ENCODE peak calls at places on chromosomes 4 and X, in nine cellular contexts. H, E, A, R, U, Y, V, G and O are unnamed samples.

GRCh38 chr4:142282870-142283431 is 563.1 kb downstream of the INPP4B start:
- DNase-seq in V (peak; percentile 53), Y (peak; percentile 71), U (peak; percentile 15), E (no peak), A (peak; percentile 4), G (no peak), H (peak; percentile 24), R (peak; percentile 16), O (no peak)

GRCh38 chr4:137226221-137226620 is 306.1 kb downstream of the PCDH18 start:
- DNase-seq in Y (no peak), H (no peak), V (no peak), E (no peak), U (peak; percentile 18), R (no peak), G (no peak), A (no peak), O (no peak)

GRCh38 chr4:143555676-143556075 is 42.2 kb downstream of the SMARCA5 start:
- DNase-seq in Y (no peak), H (no peak), G (no peak), A (no peak), R (peak; percentile 24), E (no peak), U (no peak), V (no peak), O (no peak)

GRCh38 chr4:152778656-152779512 is 646 bp downstream of the TIGD4 start:
- DNase-seq in E (no peak), A (peak; percentile 50), R (peak; percentile 28), V (peak; percentile 6), U (peak; percentile 55), Y (peak; percentile 65), H (peak; percentile 77), G (peak; percentile 43), O (peak; percentile 50)

GRCh38 chr4:61375316-61375715 is 175.2 kb downstream of the ADGRL3 start:
- DNase-seq in R (no peak), V (peak; percentile 58), H (no peak), U (no peak), A (no peak), Y (no peak), E (no peak), G (no peak), O (no peak)

GRCh38 chrX:49209434-49210251 is 9.7 kb upstream of the SYP start:
- DNase-seq in A (no peak), G (no peak), U (no peak), V (no peak), Y (peak; percentile 73), H (no peak), E (no peak), R (no peak), O (no peak)

GRCh38 chr4:168955674-168956073 is 54.4 kb downstream of the CBR4 start:
- DNase-seq in Y (no peak), H (no peak), V (peak; percentile 35), G (no peak), R (no peak), A (no peak), U (no peak), E (no peak), O (no peak)

GRCh38 chr4:78652282-78652876 is 100.8 kb downstream of the ANXA3 start:
- DNase-seq in U (peak; percentile 58), A (no peak), H (no peak), Y (no peak), E (no peak), G (no peak), R (no peak), V (no peak), O (no peak)

GRCh38 chrX:47523713-47524166 is 37.3 kb upstream of the ARAF start:
- DNase-seq in U (no peak), G (no peak), Y (no peak), R (no peak), E (no peak), V (no peak), A (no peak), H (no peak), O (no peak)

GRCh38 chrX:96843566-96843965 is 40.1 kb upstream of the RPA4 start:
- DNase-seq in G (no peak), U (no peak), H (peak; percentile 67), Y (peak; percentile 67), R (peak; percentile 28), E (no peak), A (no peak), V (no peak), O (no peak)

GRCh38 chr4:1008840-1009646 is 2.4 kb upstream of the FGFRL1 start:
- DNase-seq in A (peak; percentile 28), Y (peak; percentile 58), E (no peak), G (no peak), H (no peak), U (peak; percentile 39), V (no peak), R (no peak), O (no peak)

DNA sequence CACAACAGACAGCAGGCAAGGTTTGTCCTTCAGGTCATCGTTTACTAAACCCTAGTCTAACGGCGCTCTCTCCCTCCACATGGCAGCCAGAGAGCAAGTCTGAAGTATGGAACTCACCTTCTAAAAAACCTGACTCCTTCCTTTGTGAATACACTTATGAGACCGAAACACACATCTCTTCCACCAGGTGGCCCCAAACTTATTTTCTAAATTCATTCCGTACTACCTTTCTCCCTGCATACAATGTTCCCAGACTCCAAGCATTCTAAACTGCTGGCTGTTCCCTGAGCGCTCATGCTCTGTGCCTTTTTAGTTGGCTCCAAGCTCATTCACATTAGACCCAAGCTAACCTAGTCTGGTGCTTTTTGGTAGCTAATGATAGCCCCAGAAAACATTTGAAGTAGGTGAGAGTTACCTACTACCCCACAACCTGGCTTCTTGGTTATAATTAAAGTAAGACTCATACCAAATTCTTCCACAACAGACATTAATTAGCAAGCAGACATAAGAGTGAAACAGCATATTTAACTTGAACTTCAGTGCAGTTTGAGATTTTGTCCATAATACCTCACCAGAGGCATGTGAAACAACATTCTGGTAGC is 67.6 kb upstream of the DCLK2 start:
- DNase-seq in A (peak; percentile 27), R (peak; percentile 74), Y (peak; percentile 80), E (peak; percentile 63), V (peak; percentile 69), G (peak; percentile 23), U (peak; percentile 67), H (peak; percentile 60), O (peak; percentile 58)
- TF ChIP-seq EZH2phosphoT487 in A (no peak), R (no peak), Y (no peak), E (no peak), V (no peak), G (no peak), U (no peak), H (no peak), O (no peak)

GRCh38 chrX:66015906-66016689 is 23.8 kb downstream of the VSIG4 start:
- DNase-seq in E (no peak), Y (no peak), R (no peak), V (no peak), G (no peak), U (no peak), H (no peak), A (no peak), O (no peak)
- H3K4me3 ChIP-seq in E (no peak overlapping the region), Y (no peak overlapping the region), R (no peak overlapping the region), V (no peak overlapping the region), G (no peak overlapping the region), U (no peak overlapping the region), H (no peak overlapping the region), A (peak overlapping the region; percentile 44), O (no peak overlapping the region)

GRCh38 chr4:85128246-85129204 is 162.0 kb upstream of the WDFY3 start:
- DNase-seq in A (no peak), R (no peak), Y (peak; percentile 20), E (no peak), H (peak; percentile 37), G (no peak), U (no peak), V (no peak), O (no peak)
- H3K27ac ChIP-seq in A (no peak overlapping the region), R (no peak overlapping the region), Y (no peak overlapping the region), E (no peak overlapping the region), H (peak overlapping the region; percentile 62), G (no peak overlapping the region), U (no peak overlapping the region), V (no peak overlapping the region), O (no peak overlapping the region)

GRCh38 chrX:124098089-124098488 is 136.6 kb downstream of the STAG2 start:
- DNase-seq in Y (peak; percentile 27), U (peak; percentile 59), E (no peak), V (peak; percentile 53), R (peak; percentile 49), H (peak; percentile 39), A (peak; percentile 48), G (peak; percentile 16), O (peak; percentile 52)
- TF ChIP-seq EZH2phosphoT487 in Y (no peak), U (no peak), E (no peak), V (no peak), R (no peak), H (no peak), A (no peak), G (no peak), O (no peak)

DNA sequence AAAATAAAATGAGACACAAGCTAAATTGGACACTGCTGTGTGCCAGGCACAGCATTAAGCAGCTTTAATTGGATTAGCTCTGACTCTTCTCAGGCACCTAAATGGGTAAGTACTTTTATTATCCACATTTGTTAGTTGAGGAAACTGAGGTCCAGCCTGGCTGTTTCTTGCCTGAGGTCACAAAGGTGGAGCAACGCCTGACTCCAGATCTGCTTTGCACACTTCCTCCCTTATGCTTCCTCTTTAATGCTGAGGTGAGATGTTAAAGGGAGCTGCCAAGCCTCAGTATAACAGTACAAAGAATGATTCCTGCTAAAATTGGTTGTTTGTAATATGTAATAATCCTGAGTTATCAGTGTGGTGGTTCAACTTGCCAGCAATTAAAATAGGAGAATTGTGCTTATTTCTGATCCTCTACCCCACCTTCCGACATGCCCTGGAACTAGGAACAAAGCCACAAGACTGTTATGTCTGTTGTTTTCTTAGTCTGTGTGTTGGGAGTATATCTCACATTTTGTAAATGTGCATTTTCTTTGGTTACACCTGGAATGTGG is 74.4 kb downstream of the AFF1 start:
- DNase-seq in A (peak; percentile 37), G (no peak), Y (no peak), V (no peak), R (no peak), E (no peak), U (no peak), H (no peak), O (no peak)
- H3K4me3 ChIP-seq in A (peak overlapping the region; percentile 29), G (no peak overlapping the region), Y (no peak overlapping the region), V (no peak overlapping the region), R (no peak overlapping the region), E (no peak overlapping the region), U (peak overlapping the region; percentile 92), H (peak overlapping the region; percentile 76), O (peak overlapping the region; percentile 86)

DNA sequence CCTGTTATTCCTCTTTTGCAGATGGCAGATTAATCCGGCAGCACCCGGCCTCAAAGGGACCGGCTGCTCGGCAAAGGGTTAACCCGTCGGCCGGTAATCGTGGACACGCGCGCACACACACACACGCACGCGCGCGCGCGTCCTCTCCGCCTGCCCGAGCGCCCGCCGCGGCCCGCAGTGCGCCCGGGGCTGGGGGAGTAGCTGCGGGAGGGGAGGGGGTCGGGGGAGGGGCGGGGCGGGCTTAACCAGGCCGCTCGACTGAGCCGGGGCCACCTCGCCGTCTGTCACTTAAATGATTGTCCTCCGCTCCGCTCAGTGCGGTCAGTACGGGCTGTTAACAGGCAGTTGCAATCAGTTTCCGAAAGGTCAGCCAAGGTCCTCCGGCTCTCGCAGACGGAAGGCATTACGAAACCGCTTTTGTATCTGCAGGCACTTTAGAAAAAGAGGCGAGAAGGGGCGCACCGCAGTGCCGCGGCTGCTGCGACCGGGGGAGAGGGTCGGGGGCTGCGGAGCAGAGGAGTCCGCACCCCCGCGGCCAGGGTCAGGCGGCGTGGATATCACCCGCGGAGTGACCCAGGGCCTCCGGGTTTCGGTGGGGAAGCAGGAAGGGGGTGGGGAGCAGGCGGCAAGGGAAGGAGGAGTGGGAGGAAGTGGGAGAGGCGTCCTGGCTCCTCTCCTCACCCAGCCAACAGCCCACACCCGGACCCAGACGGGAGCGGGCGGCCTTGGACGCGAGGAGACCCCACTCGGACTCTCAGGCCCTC is 57.3 kb upstream of the BCOR start:
- DNase-seq in V (peak; percentile 31), U (peak; percentile 63), Y (peak; percentile 63), E (no peak), R (peak; percentile 80), H (peak; percentile 91), A (peak; percentile 29), G (peak; percentile 87), O (peak; percentile 28)
- H3K27ac ChIP-seq in V (no peak overlapping the region), U (no peak overlapping the region), Y (no peak overlapping the region), E (peak overlapping the region; percentile 93), R (peak overlapping the region; percentile 82), H (no peak overlapping the region), A (peak overlapping the region; percentile 94), G (peak overlapping the region; percentile 98), O (no peak overlapping the region)